ENCODE peak calls at places on chromosomes 4 and X, in eight cellular contexts. G is stimulated activated CD4-positive, alpha-beta T cell treated with anti-CD3 and anti-CD28 coated beads, Interleukin-2, amount 100 ng/mL, for 24 hours; Q is naive thymus-derived CD8-positive, alpha-beta T cell; Y is left lung; T is sciatic nerve; B is esophagus muscularis mucosa; S is amygdala; K is astrocyte of the spinal cord. F is an unnamed sample.

GRCh38 chr4:155620637-155621036 is 46.0 kb upstream of the GUCY1A1 start:
- DNase-seq in G (no peak), Q (no peak), Y (no peak), T (no peak), B (no peak), S (no peak), K (no peak), F (no peak)

GRCh38 chrX:68808686-68809357 is 20.0 kb upstream of the EFNB1 start:
- DNase-seq in G (no peak), Q (no peak), Y (no peak), T (no peak), B (no peak), S (no peak), K (peak), F (no peak)

GRCh38 chrX:154074199-154074598 is 23.3 kb downstream of the MECP2 start:
- DNase-seq in G (no peak), Q (no peak), Y (no peak), T (no peak), B (no peak), S (no peak), K (peak), F (no peak)

GRCh38 chrX:69365349-69365748 is 138.8 kb upstream of the NALF2 start:
- DNase-seq in G (no peak), Q (no peak), Y (no peak), T (no peak), B (no peak), S (no peak), K (no peak), F (no peak)

GRCh38 chr4:56118055-56118454 is 169.3 kb downstream of the CEP135 start:
- DNase-seq in G (no peak), Q (no peak), Y (no peak), T (no peak), B (no peak), S (no peak), K (no peak), F (no peak)

GRCh38 chr4:123545569-123546122 is 149.1 kb downstream of the SPRY1 start:
- DNase-seq in G (no peak), Q (no peak), Y (no peak), T (no peak), B (no peak), S (no peak), K (no peak), F (no peak)

GRCh38 chrX:15334561-15334960 is 762 bp downstream of the PIGA start:
- DNase-seq in G (no peak), Q (peak), Y (no peak), T (no peak), B (no peak), S (no peak), K (peak), F (no peak)

GRCh38 chrX:45767021-45767491 is 566.4 kb upstream of the DIPK2B start:
- DNase-seq in G (no peak), Q (no peak), Y (no peak), T (no peak), B (no peak), S (no peak), K (peak), F (no peak)

GRCh38 chrX:9456250-9457074 is 8.4 kb upstream of the TBL1X start:
- DNase-seq in G (peak), Q (peak), Y (no peak), T (no peak), B (no peak), S (no peak), K (no peak), F (no peak)

GRCh38 chr4:73137121-73137520 is 67.6 kb upstream of the COX18 start:
- DNase-seq in G (no peak), Q (no peak), Y (no peak), T (no peak), B (no peak), S (no peak), K (no peak), F (no peak)

GRCh38 chrX:130497531-130497930 is 95.7 kb downstream of the RBMX2 start:
- DNase-seq in G (no peak), Q (no peak), Y (no peak), T (no peak), B (no peak), S (peak), K (no peak), F (no peak)

GRCh38 chr4:80803337-80803736 is 227.2 kb upstream of the BMP3 start:
- DNase-seq in G (no peak), Q (no peak), Y (no peak), T (no peak), B (no peak), S (no peak), K (no peak), F (no peak)

GRCh38 chrX:150408561-150408960 is 45.4 kb downstream of the MAMLD1 start:
- DNase-seq in G (no peak), Q (no peak), Y (no peak), T (no peak), B (no peak), S (no peak), K (no peak), F (no peak)

GRCh38 chr4:81069706-81070331 is 39.3 kb downstream of the BMP3 start:
- DNase-seq in G (peak), Q (peak), Y (no peak), T (peak), B (no peak), S (peak), K (peak), F (peak)

GRCh38 chr4:82519072-82519471 is 42.7 kb downstream of the TMEM150C start:
- DNase-seq in G (no peak), Q (no peak), Y (no peak), T (no peak), B (no peak), S (no peak), K (peak), F (no peak)

GRCh38 chr4:114384629-114385028 is 214.0 kb upstream of the UGT8 start:
- DNase-seq in G (no peak), Q (no peak), Y (no peak), T (no peak), B (no peak), S (no peak), K (peak), F (no peak)

GRCh38 chrX:125205918-125206665 is 113.6 kb upstream of the TEX13C start:
- DNase-seq in G (no peak), Q (no peak), Y (no peak), T (no peak), B (no peak), S (peak), K (peak), F (no peak)

GRCh38 chr4:173360587-173361221 is 10.1 kb upstream of the SAP30 start:
- DNase-seq in G (no peak), Q (no peak), Y (no peak), T (no peak), B (no peak), S (no peak), K (peak), F (no peak)

GRCh38 chr4:33722254-33722653 is 2522.1 kb downstream of the ARAP2 start:
- DNase-seq in G (no peak), Q (no peak), Y (no peak), T (no peak), B (no peak), S (no peak), K (peak), F (no peak)

GRCh38 chr4:56633486-56633885 is 47.6 kb downstream of the HOPX start:
- DNase-seq in G (no peak), Q (no peak), Y (no peak), T (no peak), B (no peak), S (no peak), K (no peak), F (no peak)

GRCh38 chrX:151753313-151754041 is 18.9 kb downstream of the CNGA2 start:
- DNase-seq in G (no peak), Q (no peak), Y (peak), T (peak), B (no peak), S (peak), K (peak), F (no peak)

GRCh38 chrX:11215191-11215921 is 77.9 kb upstream of the AMELX start:
- DNase-seq in G (no peak), Q (no peak), Y (peak), T (no peak), B (no peak), S (no peak), K (no peak), F (no peak)

GRCh38 chr4:133324491-133324890 is 175.4 kb downstream of the PCDH10 start:
- DNase-seq in G (no peak), Q (no peak), Y (no peak), T (no peak), B (no peak), S (no peak), K (no peak), F (no peak)

GRCh38 chr4:1192493-1193205 is 20.3 kb upstream of the SPON2 start:
- DNase-seq in G (no peak), Q (peak), Y (no peak), T (peak), B (no peak), S (no peak), K (no peak), F (no peak)

GRCh38 chr4:174358823-174359222 is 75.1 kb downstream of the CEP44 start:
- DNase-seq in G (no peak), Q (no peak), Y (no peak), T (no peak), B (no peak), S (no peak), K (peak), F (no peak)

GRCh38 chr4:130288576-130288975 is 1192.6 kb downstream of the C4orf33 start:
- DNase-seq in G (no peak), Q (no peak), Y (no peak), T (no peak), B (no peak), S (no peak), K (no peak), F (no peak)

GRCh38 chr4:166165829-166166420 is 292.9 kb downstream of the TLL1 start:
- DNase-seq in G (no peak), Q (no peak), Y (no peak), T (no peak), B (no peak), S (no peak), K (peak), F (no peak)

GRCh38 chr4:120723986-120724385 is 198.5 kb downstream of the PRDM5 start:
- DNase-seq in G (no peak), Q (no peak), Y (no peak), T (no peak), B (no peak), S (no peak), K (no peak), F (no peak)

GRCh38 chr4:119038465-119038864 is 97.2 kb upstream of the MYOZ2 start:
- DNase-seq in G (no peak), Q (no peak), Y (no peak), T (no peak), B (no peak), S (no peak), K (no peak), F (no peak)

GRCh38 chrX:102684772-102685520 is 27.3 kb upstream of the GPRASP2 start:
- DNase-seq in G (no peak), Q (no peak), Y (no peak), T (no peak), B (no peak), S (no peak), K (no peak), F (no peak)

GRCh38 chr4:144316869-144317268 is 176.4 kb upstream of the GYPA start:
- DNase-seq in G (no peak), Q (no peak), Y (no peak), T (no peak), B (no peak), S (no peak), K (no peak), F (no peak)

GRCh38 chr4:184016742-184017668 is 111.9 kb downstream of the STOX2 start:
- DNase-seq in G (no peak), Q (no peak), Y (no peak), T (no peak), B (no peak), S (peak), K (no peak), F (no peak)

GRCh38 chr4:60611762-60612496 is 588.2 kb upstream of the ADGRL3 start:
- DNase-seq in G (no peak), Q (no peak), Y (no peak), T (no peak), B (no peak), S (no peak), K (peak), F (no peak)

GRCh38 chr4:7850489-7850888 is 89.2 kb downstream of the AFAP1 start:
- DNase-seq in G (no peak), Q (no peak), Y (no peak), T (no peak), B (no peak), S (no peak), K (no peak), F (no peak)

GRCh38 chr4:6437682-6438264 is 34.6 kb downstream of the PPP2R2C start:
- DNase-seq in G (no peak), Q (no peak), Y (no peak), T (no peak), B (no peak), S (no peak), K (no peak), F (no peak)

GRCh38 chr4:77007358-77008230 is 58.0 kb downstream of the SEPTIN11 start:
- DNase-seq in G (peak), Q (peak), Y (no peak), T (no peak), B (no peak), S (no peak), K (peak), F (no peak)

GRCh38 chr4:53682196-53682595 is 90.9 kb upstream of the LNX1 start:
- DNase-seq in G (no peak), Q (no peak), Y (no peak), T (no peak), B (no peak), S (no peak), K (peak), F (no peak)

GRCh38 chrX:154409222-154409871 is at the start of gene DNASE1L1:
- DNase-seq in G (no peak), Q (no peak), Y (peak), T (peak), B (no peak), S (peak), K (peak), F (peak)

GRCh38 chrX:17525762-17526555 is 151.0 kb downstream of the NHS start:
- DNase-seq in G (no peak), Q (no peak), Y (no peak), T (no peak), B (no peak), S (no peak), K (no peak), F (no peak)